ENCODE peak calls at places on chromosomes 6 and 20, in five cellular contexts. I is endothelial cell; E is stimulated activated CD8-positive, alpha-beta memory T cell treated with anti-CD3 and anti-CD28 coated beads, Interleukin-15, amount 100 ng/mL, for 1 hour; B is H4; R is nucleus accumbens. W is an unnamed sample.

GRCh38 chr20:15706719-15707118 is 866.5 kb downstream of the KIF16B start:
- DNase-seq in E (no peak), R (no peak), I (no peak), B (no peak), W (no peak)

GRCh38 chr6:116279232-116280160 is at the start of gene TSPYL1:
- DNase-seq in E (peak), I (peak), B (peak), R (peak), W (peak)

GRCh38 chr6:41413250-41413649 is 77.8 kb downstream of the NCR2 start:
- DNase-seq in R (no peak), B (no peak), I (no peak), E (no peak), W (no peak)

GRCh38 chr6:119249319-119249718 is 100.2 kb downstream of the MAN1A1 start:
- DNase-seq in R (no peak), E (no peak), B (no peak), I (no peak), W (no peak)

GRCh38 chr6:47654255-47654654 is 44.1 kb upstream of the ADGRF4 start:
- DNase-seq in E (no peak), B (no peak), I (no peak), R (no peak), W (no peak)

GRCh38 chr6:118295336-118295735 is 252.8 kb upstream of the PLN start:
- DNase-seq in B (no peak), R (no peak), E (no peak), I (no peak), W (no peak)

GRCh38 chr6:169571123-169571962 is 130.5 kb downstream of the WDR27 start:
- DNase-seq in R (no peak), B (peak), E (no peak), I (no peak), W (no peak)

GRCh38 chr6:7974932-7975763 is 64.6 kb upstream of the TXNDC5 start:
- DNase-seq in I (no peak), E (no peak), R (peak), B (peak), W (peak)

GRCh38 chr6:129498556-129498940 is 211.4 kb downstream of the ARHGAP18 start:
- DNase-seq in R (no peak), E (no peak), B (no peak), I (no peak), W (no peak)

GRCh38 chr6:150202404-150202803 is 59.6 kb downstream of the PPP1R14C start:
- DNase-seq in E (no peak), R (no peak), B (no peak), I (no peak), W (no peak)

GRCh38 chr6:54681987-54682386 is 164.6 kb upstream of the FAM83B start:
- DNase-seq in E (no peak), I (no peak), B (peak), R (no peak), W (no peak)

GRCh38 chr20:845226-845868 is 11.8 kb downstream of the FAM110A start:
- DNase-seq in B (no peak), I (no peak), R (no peak), E (no peak), W (no peak)

GRCh38 chr20:51703446-51704287 is 64.5 kb downstream of the ATP9A start:
- DNase-seq in B (peak), E (no peak), I (no peak), R (no peak), W (no peak)

GRCh38 chr6:139679516-139680179 is 305.2 kb upstream of the CITED2 start:
- DNase-seq in R (no peak), B (no peak), I (no peak), E (no peak), W (peak)

GRCh38 chr20:2470051-2470431 is 548 bp downstream of the SNRPB start:
- DNase-seq in B (peak), I (peak), R (peak), E (peak), W (peak)

GRCh38 chr6:97863697-97864096 is 580.7 kb upstream of the MMS22L start:
- DNase-seq in B (no peak), R (no peak), I (no peak), E (no peak), W (no peak)

GRCh38 chr6:79601020-79601609 is 30.0 kb upstream of the SH3BGRL2 start:
- DNase-seq in E (no peak), I (no peak), R (no peak), B (peak), W (no peak)

GRCh38 chr6:42337985-42338572 is 113.6 kb downstream of the TRERF1 start:
- DNase-seq in I (no peak), R (no peak), E (no peak), B (no peak), W (peak)

GRCh38 chr6:85360794-85361642 is 88.9 kb upstream of the NT5E start:
- DNase-seq in B (peak), I (no peak), R (no peak), E (no peak), W (peak)

GRCh38 chr6:56024931-56025330 is 149.5 kb upstream of the BMP5 start:
- DNase-seq in R (no peak), I (no peak), B (no peak), E (no peak), W (no peak)

GRCh38 chr20:35226126-35226774 is at the start of gene MMP24:
- DNase-seq in B (no peak), R (no peak), I (peak), E (no peak), W (no peak)

GRCh38 chr6:98747246-98747645 is 87.1 kb upstream of the POU3F2 start:
- DNase-seq in B (no peak), I (no peak), E (no peak), R (no peak), W (no peak)

GRCh38 chr6:36615018-36615761 is 21.0 kb downstream of the SRSF3 start:
- DNase-seq in E (no peak), B (peak), I (peak), R (no peak), W (peak)

GRCh38 chr6:134846031-134846430 is 103.9 kb downstream of the ALDH8A1 start:
- DNase-seq in I (no peak), R (no peak), E (no peak), B (no peak), W (no peak)

GRCh38 chr6:159152014-159152413 is 17.2 kb upstream of the FNDC1 start:
- DNase-seq in B (no peak), R (no peak), I (no peak), E (no peak), W (no peak)

GRCh38 chr20:60694763-60695162 is 557.3 kb upstream of the CDH4 start:
- DNase-seq in R (no peak), B (no peak), E (no peak), I (no peak), W (peak)